ENCODE peak calls at places on chromosomes 7 and 10, in six cellular contexts. F is left ventricle myocardium superior; J is choroid plexus epithelial cell; U is EH; L is astrocyte; H is effector CD4-positive, alpha-beta T cell. P is an unnamed sample.

GRCh38 chr7:33243319-33243881 is 114.0 kb downstream of the BBS9 start:
- DNase-seq in F (no peak), H (no peak), J (peak; percentile 81), U (peak; percentile 63), L (peak; percentile 23), P (no peak)

GRCh38 chr10:73854310-73854709 is 20.0 kb downstream of the CAMK2G start:
- DNase-seq in H (no peak), J (no peak), F (no peak), L (no peak), U (no peak), P (no peak)

GRCh38 chr7:19663816-19664531 is 44.9 kb downstream of the POLR1F start:
- DNase-seq in F (no peak), L (no peak), U (no peak), J (no peak), H (no peak), P (no peak)

GRCh38 chr10:44064987-44065787 is 319.7 kb downstream of the CXCL12 start:
- DNase-seq in H (no peak), F (no peak), U (no peak), L (no peak), J (no peak), P (no peak)

GRCh38 chr7:19944363-19945120 is 171.1 kb upstream of the TMEM196 start:
- DNase-seq in U (no peak), L (peak; percentile 16), J (peak; percentile 4), H (no peak), F (no peak), P (no peak)

GRCh38 chr10:121576139-121576538 is 22.1 kb downstream of the FGFR2 start:
- DNase-seq in U (no peak), J (no peak), H (no peak), F (no peak), L (no peak), P (no peak)

GRCh38 chr7:98551541-98552273 is 65.4 kb upstream of the NPTX2 start:
- DNase-seq in F (no peak), U (no peak), H (no peak), J (no peak), L (no peak), P (no peak)

GRCh38 chr10:31697271-31698168 is 231.1 kb downstream of the ARHGAP12 start:
- DNase-seq in F (peak; percentile 88), H (no peak), J (peak; percentile 79), L (peak; percentile 77), U (peak; percentile 87), P (no peak)

GRCh38 chr7:106767498-106768323 is 97.4 kb upstream of the PIK3CG start:
- DNase-seq in J (peak; percentile 83), U (peak; percentile 66), L (peak; percentile 35), F (no peak), H (no peak), P (no peak)

GRCh38 chr10:74877899-74878298 is 51.5 kb downstream of the KAT6B start:
- DNase-seq in L (no peak), H (no peak), U (peak; percentile 22), J (no peak), F (no peak), P (no peak)

GRCh38 chr7:110522751-110523200 is 568.2 kb upstream of the LRRN3 start:
- DNase-seq in H (no peak), F (no peak), U (no peak), L (peak; percentile 34), J (peak; percentile 40), P (no peak)

GRCh38 chr7:133510326-133511055 is 257.6 kb downstream of the EXOC4 start:
- DNase-seq in U (no peak), J (peak; percentile 30), H (no peak), F (no peak), L (no peak), P (no peak)

GRCh38 chr7:25303380-25304321 is 75.4 kb upstream of the NPVF start:
- DNase-seq in J (peak; percentile 11), U (no peak), F (no peak), H (no peak), L (peak; percentile 16), P (no peak)

GRCh38 chr7:47188653-47189315 is 393.1 kb downstream of the TNS3 start:
- DNase-seq in L (no peak), F (no peak), J (peak; percentile 6), U (no peak), H (no peak), P (no peak)

GRCh38 chr10:47206449-47207279 is 93.3 kb upstream of the GDF10 start:
- DNase-seq in H (no peak), J (peak; percentile 69), F (no peak), U (peak; percentile 20), L (peak; percentile 31), P (no peak)

P was measured in T-cell.